ENCODE peak calls at places on chromosomes 13 and 19, in nine cellular contexts. R is germinal center, H is NCI-H1105, K is lung, Y is SW480, L is aorta, C is BE2C, G is sciatic nerve, X is psoas muscle. Q is an unnamed sample.

GRCh38 chr19:19460258-19460731 is 54.8 kb downstream of the GATAD2A start:
- DNase-seq in G (no peak), H (no peak), X (no peak), C (no peak), R (no peak), L (no peak), Y (no peak), K (no peak), Q (no peak)

GRCh38 chr19:35767288-35768081 is 7.9 kb upstream of the ARHGAP33 start:
- DNase-seq in H (no peak), X (no peak), Y (no peak), R (no peak), C (no peak), K (no peak), L (peak; percentile 74), G (peak; percentile 58), Q (no peak)

GRCh38 chr19:53985863-53986262 is 5.6 kb upstream of the CACNG6 start:
- DNase-seq in Y (no peak), K (no peak), G (no peak), H (no peak), X (no peak), L (no peak), C (no peak), R (no peak), Q (no peak)

GRCh38 chr13:32254916-32255743 is 60.0 kb downstream of the ZAR1L start:
- DNase-seq in H (no peak), G (no peak), R (no peak), C (no peak), X (no peak), L (no peak), Y (no peak), K (no peak), Q (no peak)

GRCh38 chr13:30151398-30151797 is 156.0 kb downstream of the KATNAL1 start:
- DNase-seq in X (no peak), H (no peak), Y (no peak), C (no peak), L (no peak), K (no peak), G (no peak), R (no peak), Q (no peak)

GRCh38 chr19:32627714-32628253 is 46.8 kb downstream of the PDCD5 start:
- DNase-seq in G (no peak), Y (no peak), H (no peak), K (no peak), C (peak; percentile 65), R (no peak), X (no peak), L (no peak), Q (no peak)

GRCh38 chr13:110126391-110126961 is 180.5 kb downstream of the COL4A1 start:
- DNase-seq in C (no peak), K (peak; percentile 39), H (no peak), G (no peak), X (peak; percentile 78), R (no peak), Y (peak; percentile 58), L (no peak), Q (peak; percentile 82)

GRCh38 chr19:39671739-39672363 is 16.1 kb downstream of the LGALS16 start:
- DNase-seq in X (no peak), K (peak; percentile 36), H (peak; percentile 29), G (no peak), L (no peak), C (peak; percentile 37), Y (peak; percentile 76), R (peak; percentile 42), Q (peak; percentile 40)

GRCh38 chr13:42039946-42040729 is 8.3 kb upstream of the DGKH start:
- DNase-seq in L (peak; percentile 98), X (peak; percentile 96), G (peak; percentile 95), C (peak; percentile 94), Y (peak; percentile 80), K (peak; percentile 90), R (peak; percentile 92), H (peak; percentile 32), Q (peak; percentile 63)

GRCh38 chr19:31890230-31890629 is 455.2 kb upstream of the ZNF507 start:
- DNase-seq in L (no peak), G (no peak), Y (no peak), H (no peak), X (no peak), K (no peak), R (no peak), C (no peak), Q (no peak)

GRCh38 chr19:8571006-8571411 is 6.2 kb downstream of the MYO1F start:
- DNase-seq in L (no peak), C (no peak), X (no peak), R (no peak), Y (no peak), K (peak; percentile 57), G (no peak), H (no peak), Q (peak; percentile 28)

GRCh38 chr13:28744091-28744536 is 25.3 kb upstream of the SLC46A3 start:
- DNase-seq in Y (no peak), L (no peak), C (no peak), G (no peak), K (no peak), R (no peak), H (no peak), X (no peak), Q (no peak)

GRCh38 chr19:50053119-50053518 is 27.3 kb downstream of the ZNF473 start:
- DNase-seq in H (no peak), L (no peak), Y (no peak), G (no peak), C (no peak), X (no peak), K (no peak), R (no peak), Q (no peak)

GRCh38 chr13:111549464-111549863 is 229.0 kb downstream of the TEX29 start:
- DNase-seq in Y (no peak), R (no peak), L (no peak), G (no peak), X (no peak), K (no peak), C (no peak), H (no peak), Q (no peak)

GRCh38 chr19:48351341-48351752 is 12.4 kb downstream of the TMEM143 start:
- DNase-seq in C (peak; percentile 77), K (peak; percentile 78), G (peak; percentile 78), Y (peak; percentile 52), H (peak; percentile 41), L (peak; percentile 90), R (peak; percentile 80), X (peak; percentile 84), Q (peak; percentile 8)

GRCh38 chr19:51150627-51151026 is 8.5 kb downstream of the SIGLEC7 start:
- DNase-seq in Y (no peak), X (no peak), L (no peak), H (no peak), C (no peak), K (no peak), R (no peak), G (no peak), Q (no peak)

GRCh38 chr19:1618157-1619093 is 13.2 kb upstream of the UQCR11 start:
- DNase-seq in L (no peak), C (peak; percentile 62), H (no peak), Y (peak; percentile 33), K (no peak), R (peak; percentile 68), X (no peak), G (no peak), Q (no peak)

GRCh38 chr13:100789025-100789424 is 114.4 kb upstream of the TMTC4 start:
- DNase-seq in K (no peak), G (no peak), C (no peak), Y (no peak), L (no peak), H (no peak), R (no peak), X (no peak), Q (no peak)

GRCh38 chr13:73618275-73618865 is 515.8 kb downstream of the KLF12 start:
- DNase-seq in R (no peak), L (no peak), K (no peak), Y (no peak), X (no peak), G (no peak), C (no peak), H (no peak), Q (no peak)

GRCh38 chr19:7516281-7516862 is 469 bp downstream of the ZNF358 start:
- DNase-seq in L (no peak), C (no peak), X (no peak), R (no peak), G (no peak), H (no peak), K (no peak), Y (no peak), Q (no peak)

GRCh38 chr13:22060187-22060586 is 389.3 kb downstream of the FGF9 start:
- DNase-seq in C (no peak), L (no peak), H (no peak), Y (no peak), K (no peak), X (no peak), G (no peak), R (no peak), Q (no peak)

GRCh38 chr19:40410030-40410389 is 3.2 kb downstream of the PRX start:
- DNase-seq in G (no peak), Y (no peak), K (no peak), H (no peak), X (no peak), R (no peak), C (no peak), L (no peak), Q (no peak)

GRCh38 chr19:5166262-5166661 is 174.3 kb downstream of the PTPRS start:
- DNase-seq in K (no peak), R (no peak), L (no peak), H (no peak), Y (no peak), C (no peak), X (no peak), G (no peak), Q (no peak)

GRCh38 chr13:47499358-47500150 is 501.5 kb downstream of the SUCLA2 start:
- DNase-seq in Y (peak; percentile 43), G (no peak), R (no peak), X (no peak), L (no peak), K (no peak), H (no peak), C (no peak), Q (peak; percentile 56)

GRCh38 chr13:26562538-26562890 is 5.0 kb downstream of the WASF3 start:
- DNase-seq in G (no peak), K (no peak), R (no peak), H (no peak), X (no peak), C (no peak), L (no peak), Y (no peak), Q (no peak)

GRCh38 chr19:58476498-58477015 is 405 bp downstream of the ZNF446 start:
- DNase-seq in G (no peak), Y (peak; percentile 30), X (no peak), C (peak; percentile 38), K (no peak), R (peak; percentile 27), L (peak; percentile 82), H (no peak), Q (no peak)

GRCh38 chr13:26707122-26708006 is 53.2 kb downstream of the GPR12 start:
- DNase-seq in R (peak; percentile 32), K (no peak), H (peak; percentile 18), L (no peak), X (no peak), G (no peak), Y (peak; percentile 72), C (peak; percentile 47), Q (peak; percentile 9)

GRCh38 chr19:28074773-28075172 is 1138.2 kb downstream of the UQCRFS1 start:
- DNase-seq in G (no peak), K (no peak), X (no peak), H (no peak), C (no peak), R (no peak), Y (no peak), L (no peak), Q (no peak)

GRCh38 chr13:41544824-41545707 is 87.7 kb downstream of the RGCC start:
- DNase-seq in C (no peak), H (no peak), X (no peak), R (no peak), L (no peak), Y (peak; percentile 76), K (no peak), G (no peak), Q (no peak)

GRCh38 chr13:76708138-76708537 is 178.1 kb downstream of the KCTD12 start:
- DNase-seq in Y (no peak), R (no peak), K (no peak), H (no peak), X (no peak), L (no peak), C (no peak), G (no peak), Q (no peak)

GRCh38 chr13:60790620-60791019 is 393.6 kb downstream of the TDRD3 start:
- DNase-seq in L (no peak), H (no peak), C (no peak), X (no peak), G (no peak), Y (no peak), R (no peak), K (no peak), Q (no peak)

Q was measured in amniotic stem cell.